ENCODE peak calls at places on chromosomes 12 and 14, in nine cellular contexts. M is AG09319, S is glomerular endothelial cell, Z is NCI-H1092 treated with DMSO at 0.1 percent for 48 hours, E is H4, O is smooth muscle cell of the brain vasculature, D is SK-MEL-5, U is body of pancreas, W is Caco-2. V is an unnamed sample.

GRCh38 chr14:88824314-88825077 is at the start of gene TTC8:
- DNase-seq in W (peak; percentile 86), M (peak; percentile 76), E (peak; percentile 80), O (peak; percentile 78), Z (peak; percentile 95), S (peak; percentile 52), D (peak; percentile 86), U (peak; percentile 87), V (peak; percentile 85)

GRCh38 chr12:105740337-105740736 is 398.4 kb downstream of the NUAK1 start:
- DNase-seq in M (no peak), S (no peak), D (no peak), O (peak; percentile 10), W (no peak), Z (no peak), E (no peak), U (no peak), V (no peak)

GRCh38 chr14:74413622-74414021 is 12.4 kb downstream of the SYNDIG1L start:
- DNase-seq in D (no peak), M (no peak), W (no peak), S (no peak), Z (no peak), O (no peak), E (no peak), U (no peak), V (no peak)

GRCh38 chr14:106883218-106883692 is 1356.9 kb downstream of the TMEM121 start:
- DNase-seq in U (peak; percentile 26), O (no peak), D (peak; percentile 20), M (no peak), Z (no peak), S (no peak), E (no peak), W (no peak), V (peak; percentile 58)

GRCh38 chr12:59700145-59700435 is 104.3 kb downstream of the SLC16A7 start:
- DNase-seq in M (no peak), O (no peak), E (no peak), Z (no peak), U (no peak), D (no peak), W (no peak), S (no peak), V (no peak)

GRCh38 chr12:25714219-25714984 is 161.3 kb upstream of the LMNTD1 start:
- DNase-seq in U (no peak), E (no peak), S (no peak), D (no peak), W (no peak), Z (no peak), M (no peak), O (no peak), V (no peak)

GRCh38 chr12:82527165-82527780 is 159.4 kb upstream of the TMTC2 start:
- DNase-seq in Z (peak; percentile 54), W (no peak), S (peak; percentile 23), M (peak; percentile 37), D (peak; percentile 76), U (peak; percentile 34), O (peak; percentile 33), E (peak; percentile 56), V (peak; percentile 26)

GRCh38 chr14:25120261-25120660 is 70.3 kb upstream of the STXBP6 start:
- DNase-seq in W (no peak), E (no peak), M (no peak), O (no peak), D (no peak), Z (no peak), S (no peak), U (no peak), V (no peak)

GRCh38 chr14:54724123-54724522 is 157.2 kb downstream of the SAMD4A start:
- DNase-seq in Z (no peak), W (no peak), S (no peak), U (no peak), E (no peak), D (no peak), M (no peak), O (no peak), V (no peak)